ENCODE peak calls at places on chromosomes 3 and 15, in four cellular contexts. One of them, this sample, is unnamed. For H3K4me1, the result is how much of the 10 kb centered on the place peaks cover.

GRCh38 chr15:92636950-92637481 is 18.6 kb downstream of the FAM174B start:
- DNase-seq in HepG2: no peak
- DNase-seq in H1: no peak
- DNase-seq in GM12878: no peak
- DNase-seq in this sample: peak

GRCh38 chr3:37279226-37279625 is 104.8 kb upstream of the LRRFIP2 start:
- DNase-seq in HepG2: no peak
- DNase-seq in H1: no peak
- DNase-seq in GM12878: no peak
- DNase-seq in this sample: no peak

GRCh38 chr3:124298951-124299350 is 307.0 kb upstream of the ROPN1 start:
- DNase-seq in HepG2: no peak
- DNase-seq in H1: no peak
- DNase-seq in GM12878: peak
- DNase-seq in this sample: no peak

GRCh38 chr3:37456270-37456708 is 281.9 kb upstream of the LRRFIP2 start:
- DNase-seq in HepG2: no peak
- DNase-seq in H1: no peak
- DNase-seq in GM12878: no peak
- DNase-seq in this sample: no peak

GRCh38 chr15:97224191-97224641 is 736.3 kb upstream of the ARRDC4 start:
- DNase-seq in HepG2: no peak
- DNase-seq in H1: no peak
- DNase-seq in GM12878: no peak
- DNase-seq in this sample: no peak

GRCh38 chr3:53056442-53056841 is 10.6 kb upstream of the SFMBT1 start:
- DNase-seq in HepG2: peak
- DNase-seq in H1: no peak
- DNase-seq in GM12878: no peak
- DNase-seq in this sample: peak

GRCh38 chr15:96252148-96252547 is 78.4 kb upstream of the NR2F2 start:
- DNase-seq in HepG2: no peak
- DNase-seq in H1: no peak
- DNase-seq in GM12878: no peak
- DNase-seq in this sample: no peak

GRCh38 chr3:189978753-189979152 is 141.9 kb downstream of the P3H2 start:
- DNase-seq in HepG2: no peak
- DNase-seq in H1: no peak
- DNase-seq in GM12878: no peak
- DNase-seq in this sample: no peak

GRCh38 chr3:33401781-33402180 is 38.4 kb downstream of the UBP1 start:
- DNase-seq in HepG2: no peak
- DNase-seq in H1: no peak
- DNase-seq in GM12878: no peak
- DNase-seq in this sample: no peak

GRCh38 chr15:94119923-94120775 is 111.2 kb upstream of the MCTP2 start:
- DNase-seq in HepG2: peak
- DNase-seq in H1: peak
- DNase-seq in GM12878: peak
- DNase-seq in this sample: peak

GRCh38 chr3:37054370-37054769 is 61.1 kb downstream of the MLH1 start:
- DNase-seq in HepG2: no peak
- DNase-seq in H1: no peak
- DNase-seq in GM12878: peak
- DNase-seq in this sample: no peak

GRCh38 chr15:74302821-74303359 is 64.6 kb downstream of the CYP11A1 start:
- DNase-seq in HepG2: peak
- DNase-seq in H1: peak
- DNase-seq in GM12878: no peak
- DNase-seq in this sample: peak

GRCh38 chr3:49930922-49931321 is 1.3 kb upstream of the MON1A start:
- DNase-seq in HepG2: peak
- DNase-seq in H1: no peak
- DNase-seq in GM12878: no peak
- DNase-seq in this sample: peak

GRCh38 chr15:60928987-60929386 is 300.1 kb downstream of the RORA start:
- DNase-seq in HepG2: no peak
- DNase-seq in H1: no peak
- DNase-seq in GM12878: no peak
- DNase-seq in this sample: no peak

GRCh38 chr3:38153986-38154608 is 11.2 kb upstream of the OXSR1 start:
- DNase-seq in HepG2: no peak
- DNase-seq in H1: no peak
- DNase-seq in GM12878: no peak
- DNase-seq in this sample: no peak

GRCh38 chr3:146067048-146067447 is 93.9 kb downstream of the PLOD2 start:
- DNase-seq in HepG2: no peak
- DNase-seq in H1: no peak
- DNase-seq in GM12878: no peak
- DNase-seq in this sample: no peak

GRCh38 chr3:159855599-159856495 is 132.8 kb upstream of the IL12A start:
- DNase-seq in HepG2: no peak
- DNase-seq in H1: no peak
- DNase-seq in GM12878: no peak
- DNase-seq in this sample: no peak

GRCh38 chr3:142853270-142854163 is 35.4 kb downstream of the PCOLCE2 start:
- DNase-seq in HepG2: peak
- DNase-seq in H1: no peak
- DNase-seq in GM12878: no peak
- DNase-seq in this sample: no peak

GRCh38 chr15:56760186-56760585 is 26.9 kb upstream of the ZNF280D start:
- DNase-seq in HepG2: no peak
- DNase-seq in H1: no peak
- DNase-seq in GM12878: no peak
- DNase-seq in this sample: peak

GRCh38 chr3:105402287-105402801 is 35.6 kb downstream of the ALCAM start:
- DNase-seq in HepG2: no peak
- DNase-seq in H1: no peak
- DNase-seq in GM12878: no peak
- DNase-seq in this sample: no peak

GRCh38 chr3:176663819-176664218 is 533.5 kb downstream of the TBL1XR1 start:
- DNase-seq in HepG2: peak
- DNase-seq in H1: no peak
- DNase-seq in GM12878: no peak
- DNase-seq in this sample: no peak

GRCh38 chr3:16419640-16420039 is 93.9 kb downstream of the RFTN1 start:
- DNase-seq in HepG2: no peak
- DNase-seq in H1: no peak
- DNase-seq in GM12878: no peak
- DNase-seq in this sample: no peak

GRCh38 chr3:194265996-194266657 is 85.0 kb downstream of the CPN2 start:
- DNase-seq in HepG2: no peak
- DNase-seq in H1: no peak
- DNase-seq in GM12878: no peak
- DNase-seq in this sample: no peak

GRCh38 chr3:128864351-128864811 is 15.0 kb upstream of the ACAD9 start:
- DNase-seq in HepG2: no peak
- DNase-seq in H1: no peak
- DNase-seq in GM12878: no peak
- DNase-seq in this sample: no peak

GRCh38 chr3:17581421-17582080 is 160.9 kb downstream of the TBC1D5 start:
- DNase-seq in HepG2: no peak
- DNase-seq in H1: no peak
- DNase-seq in GM12878: no peak
- DNase-seq in this sample: no peak

GRCh38 chr3:132486086-132486485 is 68.8 kb downstream of the DNAJC13 start:
- DNase-seq in HepG2: no peak
- DNase-seq in H1: no peak
- DNase-seq in GM12878: no peak
- DNase-seq in this sample: no peak

GRCh38 chr3:126216416-126216815 is 36.0 kb upstream of the ALDH1L1 start:
- DNase-seq in HepG2: no peak
- DNase-seq in H1: no peak
- DNase-seq in GM12878: no peak
- DNase-seq in this sample: no peak

GRCh38 chr15:55546718-55547117 is 38.7 kb upstream of the DNAAF4 start:
- DNase-seq in HepG2: no peak
- DNase-seq in H1: no peak
- DNase-seq in GM12878: no peak
- DNase-seq in this sample: no peak

GRCh38 chr3:13879102-13879945 is 547 bp downstream of the WNT7A start:
- DNase-seq in HepG2: no peak
- DNase-seq in H1: no peak
- DNase-seq in GM12878: no peak
- DNase-seq in this sample: peak

GRCh38 chr3:13878711-13879101 is 1.2 kb downstream of the WNT7A start:
- DNase-seq in HepG2: no peak
- DNase-seq in H1: no peak
- DNase-seq in GM12878: no peak
- DNase-seq in this sample: no peak

GRCh38 chr3:13876451-13876850 is 3.4 kb downstream of the WNT7A start:
- DNase-seq in HepG2: no peak
- DNase-seq in H1: no peak
- DNase-seq in GM12878: no peak
- DNase-seq in this sample: peak

GRCh38 chr3:13879946-13880810 is at the start of gene WNT7A:
- DNase-seq in HepG2: no peak
- DNase-seq in H1: no peak
- DNase-seq in GM12878: no peak
- DNase-seq in this sample: peak

GRCh38 chr3:13877911-13878710 is 1.8 kb downstream of the WNT7A start:
- DNase-seq in HepG2: no peak
- DNase-seq in H1: no peak
- DNase-seq in GM12878: no peak
- DNase-seq in this sample: peak
- TF ChIP-seq CBX5 in HepG2: no peak
- TF ChIP-seq CBX5 in H1: no peak
- TF ChIP-seq CBX5 in GM12878: no peak
- TF ChIP-seq CBX5 in this sample: no peak

GRCh38 chr15:39587291-39587909 is 6.5 kb downstream of the THBS1 start:
- DNase-seq in HepG2: no peak
- DNase-seq in H1: no peak
- DNase-seq in GM12878: no peak
- DNase-seq in this sample: no peak
- H3K4me1 ChIP-seq in HepG2: under half
- H3K4me1 ChIP-seq in H1: under half
- H3K4me1 ChIP-seq in GM12878: under half
- H3K4me1 ChIP-seq in this sample: under half

GRCh38 chr3:187957209-187957981 is 196.6 kb upstream of the LPP start:
- DNase-seq in HepG2: no peak
- DNase-seq in H1: no peak
- DNase-seq in GM12878: no peak
- DNase-seq in this sample: no peak
- TF ChIP-seq CBX5 in HepG2: no peak
- TF ChIP-seq CBX5 in H1: no peak
- TF ChIP-seq CBX5 in GM12878: no peak
- TF ChIP-seq CBX5 in this sample: no peak

GRCh38 chr3:170021083-170021482 is 16.7 kb upstream of the GPR160 start:
- DNase-seq in HepG2: no peak
- DNase-seq in H1: no peak
- DNase-seq in GM12878: no peak
- DNase-seq in this sample: no peak
- H3K4me1 ChIP-seq in HepG2: under half
- H3K4me1 ChIP-seq in H1: under half
- H3K4me1 ChIP-seq in GM12878: under half
- H3K4me1 ChIP-seq in this sample: under half

GRCh38 chr15:82972990-82973389 is 13.0 kb upstream of the RAMAC start:
- DNase-seq in HepG2: no peak
- DNase-seq in H1: no peak
- DNase-seq in GM12878: no peak
- DNase-seq in this sample: no peak
- TF ChIP-seq CBX5 in HepG2: no peak
- TF ChIP-seq CBX5 in H1: no peak
- TF ChIP-seq CBX5 in GM12878: no peak
- TF ChIP-seq CBX5 in this sample: no peak

GRCh38 chr3:98827221-98827620 is 64.1 kb downstream of the ST3GAL6 start:
- DNase-seq in HepG2: no peak
- DNase-seq in H1: no peak
- DNase-seq in GM12878: no peak
- DNase-seq in this sample: no peak
- H3K4me1 ChIP-seq in HepG2: under half
- H3K4me1 ChIP-seq in H1: under half
- H3K4me1 ChIP-seq in GM12878: under half
- H3K4me1 ChIP-seq in this sample: under half

DNA sequence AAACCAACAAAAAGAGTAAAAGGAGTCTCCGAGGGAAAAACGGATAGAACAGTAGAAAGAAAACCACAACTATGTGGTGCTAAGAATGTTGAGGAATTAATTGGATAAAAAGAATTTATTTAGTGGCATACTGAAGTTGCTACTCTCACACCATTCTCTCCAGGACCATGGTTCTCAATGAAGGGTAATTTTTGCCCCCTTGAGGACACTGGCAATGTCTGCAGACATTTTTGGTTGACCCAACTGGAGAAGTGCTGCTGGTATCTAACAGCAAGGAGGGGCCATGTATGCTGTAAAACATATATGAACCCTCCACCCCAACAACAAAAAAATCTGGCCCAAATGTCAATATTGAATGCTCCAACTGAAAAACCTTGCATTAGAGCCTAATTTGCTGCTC is 85.9 kb upstream of the CSPG5 start:
- DNase-seq in HepG2: peak
- DNase-seq in H1: no peak
- DNase-seq in GM12878: no peak
- DNase-seq in this sample: no peak
- TF ChIP-seq CBX5 in HepG2: no peak
- TF ChIP-seq CBX5 in H1: no peak
- TF ChIP-seq CBX5 in GM12878: no peak
- TF ChIP-seq CBX5 in this sample: no peak

GRCh38 chr3:195900426-195901355 is 7.7 kb downstream of the TNK2 start:
- DNase-seq in HepG2: peak
- DNase-seq in H1: no peak
- DNase-seq in GM12878: no peak
- DNase-seq in this sample: no peak

GRCh38 chr3:195905970-195906864 is 2.1 kb downstream of the TNK2 start:
- DNase-seq in HepG2: no peak
- DNase-seq in H1: no peak
- DNase-seq in GM12878: no peak
- DNase-seq in this sample: no peak

GRCh38 chr3:195904364-195904763 is 4.0 kb downstream of the TNK2 start:
- DNase-seq in HepG2: no peak
- DNase-seq in H1: no peak
- DNase-seq in GM12878: no peak
- DNase-seq in this sample: no peak

GRCh38 chr3:195906865-195907729 is 1.3 kb downstream of the TNK2 start:
- DNase-seq in HepG2: no peak
- DNase-seq in H1: no peak
- DNase-seq in GM12878: peak
- DNase-seq in this sample: no peak

GRCh38 chr3:195903950-195904290 is 4.4 kb downstream of the TNK2 start:
- DNase-seq in HepG2: no peak
- DNase-seq in H1: no peak
- DNase-seq in GM12878: no peak
- DNase-seq in this sample: no peak
- H3K4me1 ChIP-seq in HepG2: half or more
- H3K4me1 ChIP-seq in H1: under half
- H3K4me1 ChIP-seq in GM12878: half or more
- H3K4me1 ChIP-seq in this sample: under half

DNA sequence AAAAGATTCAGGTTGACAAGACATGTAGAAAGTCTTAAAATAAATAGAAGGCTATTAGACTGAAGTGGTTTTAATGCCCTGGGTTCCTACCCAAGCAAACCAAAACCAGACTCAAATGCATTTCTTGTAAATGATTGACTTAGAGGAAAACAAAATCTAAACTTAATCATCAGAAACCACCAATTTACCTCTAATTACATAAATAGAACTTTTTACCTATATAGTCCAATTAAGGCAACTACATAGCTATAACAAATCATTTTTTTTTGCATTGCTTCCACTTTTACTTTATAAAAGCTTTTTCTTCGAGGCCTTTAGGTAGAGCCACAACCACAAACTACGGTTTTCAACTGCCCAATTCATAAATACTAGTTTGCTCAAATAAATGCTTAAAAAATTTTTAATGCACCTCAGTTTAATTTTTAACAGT is 231.3 kb upstream of the ARHGEF26 start:
- DNase-seq in HepG2: no peak
- DNase-seq in H1: no peak
- DNase-seq in GM12878: no peak
- DNase-seq in this sample: no peak
- TF ChIP-seq CBX5 in HepG2: no peak
- TF ChIP-seq CBX5 in H1: no peak
- TF ChIP-seq CBX5 in GM12878: no peak
- TF ChIP-seq CBX5 in this sample: no peak

This sample was measured in K562.